ENCODE peak calls at places on chromosome 1, in nine cellular contexts. U, R, Z, D, Q, O, V, M and G are unnamed samples.

GRCh38 chr1:202952818-202953217 is 5.3 kb downstream of the ADIPOR1 start:
- DNase-seq in U (no peak), R (no peak), Z (no peak), D (no peak), Q (no peak), O (peak), V (no peak), M (peak), G (peak)

GRCh38 chr1:58886611-58887010 is 102.8 kb upstream of the JUN start:
- DNase-seq in U (no peak), R (no peak), Z (no peak), D (no peak), Q (no peak), O (peak), V (no peak), M (no peak), G (peak)

GRCh38 chr1:13732971-13733667 is 33.1 kb downstream of the PRDM2 start:
- DNase-seq in U (no peak), R (no peak), Z (no peak), D (peak), Q (no peak), O (no peak), V (peak), M (no peak), G (no peak)

GRCh38 chr1:11961230-11961629 is 19.0 kb upstream of the MFN2 start:
- DNase-seq in U (no peak), R (no peak), Z (no peak), D (no peak), Q (peak), O (peak), V (no peak), M (peak), G (no peak)

GRCh38 chr1:205827623-205828022 is 14.6 kb upstream of the SLC41A1 start:
- DNase-seq in U (no peak), R (no peak), Z (no peak), D (no peak), Q (no peak), O (no peak), V (no peak), M (no peak), G (no peak)

GRCh38 chr1:54407957-54408700 is 1.9 kb upstream of the SSBP3 start:
- DNase-seq in U (no peak), R (no peak), Z (peak), D (no peak), Q (peak), O (peak), V (no peak), M (peak), G (peak)

GRCh38 chr1:53957231-53957818 is 11.2 kb downstream of the LRRC42 start:
- DNase-seq in U (no peak), R (no peak), Z (peak), D (no peak), Q (peak), O (peak), V (no peak), M (peak), G (no peak)

GRCh38 chr1:4652631-4653327 is 1.6 kb upstream of the AJAP1 start:
- DNase-seq in U (peak), R (no peak), Z (no peak), D (peak), Q (peak), O (peak), V (peak), M (peak), G (no peak)

GRCh38 chr1:10697621-10698160 is 98.8 kb downstream of the CASZ1 start:
- DNase-seq in U (no peak), R (no peak), Z (no peak), D (no peak), Q (no peak), O (no peak), V (no peak), M (no peak), G (no peak)

GRCh38 chr1:113479713-113480676 is 89.7 kb downstream of the MAGI3 start:
- DNase-seq in U (no peak), R (no peak), Z (no peak), D (no peak), Q (peak), O (no peak), V (no peak), M (no peak), G (no peak)

GRCh38 chr1:63920154-63921117 is 146.6 kb downstream of the ROR1 start:
- DNase-seq in U (no peak), R (no peak), Z (peak), D (no peak), Q (peak), O (peak), V (no peak), M (peak), G (peak)

GRCh38 chr1:94773931-94774422 is 46.2 kb upstream of the SLC44A3 start:
- DNase-seq in U (no peak), R (no peak), Z (no peak), D (no peak), Q (peak), O (peak), V (no peak), M (peak), G (no peak)

GRCh38 chr1:61477301-61477700 is 247.6 kb downstream of the TM2D1 start:
- DNase-seq in U (no peak), R (no peak), Z (no peak), D (no peak), Q (no peak), O (no peak), V (no peak), M (no peak), G (no peak)

GRCh38 chr1:1175221-1176062 is 1.8 kb downstream of the TTLL10 start:
- DNase-seq in U (no peak), R (no peak), Z (no peak), D (no peak), Q (no peak), O (no peak), V (no peak), M (no peak), G (no peak)

GRCh38 chr1:43271186-43272118 is 1.7 kb downstream of the TMEM125 start:
- DNase-seq in U (no peak), R (no peak), Z (no peak), D (no peak), Q (no peak), O (no peak), V (no peak), M (no peak), G (no peak)

GRCh38 chr1:12309783-12310742 is 80.2 kb downstream of the VPS13D start:
- DNase-seq in U (no peak), R (no peak), Z (no peak), D (no peak), Q (peak), O (peak), V (no peak), M (peak), G (peak)

GRCh38 chr1:151574575-151575529 is 34.7 kb downstream of the TUFT1 start:
- DNase-seq in U (no peak), R (no peak), Z (peak), D (no peak), Q (no peak), O (peak), V (no peak), M (peak), G (peak)

GRCh38 chr1:244067893-244068292 is 16.8 kb downstream of the ZBTB18 start:
- DNase-seq in U (no peak), R (no peak), Z (no peak), D (no peak), Q (peak), O (no peak), V (no peak), M (no peak), G (no peak)